ENCODE peak calls at places on chromosomes 16 and 17, in six cellular contexts. H is hepatic stellate cell; E is tibial nerve; Z is NCI-H460; X is naive thymus-derived CD8-positive, alpha-beta T cell; C is KG1. Y is an unnamed sample.

GRCh38 chr16:11909653-11910551 is 5.9 kb downstream of the GSPT1 start:
- DNase-seq in Z (no peak), H (no peak), C (no peak), E (no peak), X (no peak), Y (no peak)

GRCh38 chr17:5000237-5000639 is 2.5 kb downstream of the KIF1C start:
- DNase-seq in Z (no peak), E (peak), H (peak), C (no peak), X (no peak), Y (no peak)

GRCh38 chr17:40327244-40327666 is 18.3 kb downstream of the RARA start:
- DNase-seq in X (no peak), C (no peak), Z (no peak), E (no peak), H (no peak), Y (no peak)

GRCh38 chr16:81938331-81939163 is 72.7 kb downstream of the SDR42E1 start:
- DNase-seq in C (no peak), Z (no peak), X (no peak), E (no peak), H (no peak), Y (no peak)

GRCh38 chr17:79607941-79608728 is 2.7 kb downstream of the RBFOX3 start:
- DNase-seq in X (no peak), C (no peak), E (no peak), Z (peak), H (peak), Y (no peak)

GRCh38 chr17:64061157-64061898 is 40.9 kb upstream of the ICAM2 start:
- DNase-seq in X (no peak), C (no peak), H (no peak), E (no peak), Z (no peak), Y (no peak)

GRCh38 chr16:12083625-12084024 is 107.1 kb downstream of the SNX29 start:
- DNase-seq in E (no peak), X (no peak), Z (no peak), C (no peak), H (no peak), Y (no peak)

GRCh38 chr16:75244844-75245758 is 6.3 kb downstream of the BCAR1 start:
- DNase-seq in E (peak), X (no peak), H (peak), Z (no peak), C (no peak), Y (no peak)

GRCh38 chr16:11201498-11202259 is 54.3 kb downstream of the SOCS1 start:
- DNase-seq in E (no peak), Z (no peak), C (no peak), X (no peak), H (peak), Y (no peak)

GRCh38 chr17:81132770-81133723 is 32.3 kb upstream of the PVALEF start:
- DNase-seq in C (no peak), Z (no peak), X (no peak), H (no peak), E (no peak), Y (no peak)

GRCh38 chr16:4891886-4892216 is 44.6 kb downstream of the UBN1 start:
- DNase-seq in E (no peak), C (no peak), H (no peak), X (no peak), Z (no peak), Y (no peak)

GRCh38 chr17:43936434-43936833 is 5.8 kb downstream of the PPY start:
- DNase-seq in H (no peak), C (no peak), X (no peak), Z (no peak), E (no peak), Y (no peak)

GRCh38 chr17:74243013-74243755 is 29.8 kb downstream of the TTYH2 start:
- DNase-seq in Z (no peak), C (no peak), E (no peak), H (no peak), X (no peak), Y (no peak)

GRCh38 chr16:77433146-77433545 is 1.7 kb downstream of the ADAMTS18 start:
- DNase-seq in C (no peak), E (no peak), X (no peak), Z (no peak), H (no peak), Y (no peak)

GRCh38 chr17:8332688-8333087 is 7.0 kb upstream of the ODF4 start:
- DNase-seq in E (no peak), H (no peak), X (no peak), Z (no peak), C (no peak), Y (no peak)

GRCh38 chr16:89150090-89150835 is 21.3 kb upstream of the CDH15 start:
- DNase-seq in E (no peak), Z (no peak), X (no peak), H (no peak), C (no peak), Y (no peak)

GRCh38 chr17:7559307-7560171 is 989 bp downstream of the TNFSF13 start:
- DNase-seq in Z (no peak), X (no peak), E (no peak), H (no peak), C (no peak), Y (no peak)

GRCh38 chr17:57482657-57483056 is 226.3 kb downstream of the MSI2 start:
- DNase-seq in Z (no peak), H (no peak), X (no peak), E (no peak), C (no peak), Y (no peak)

GRCh38 chr16:10297341-10298006 is 88.4 kb upstream of the ATF7IP2 start:
- DNase-seq in E (no peak), X (no peak), Z (no peak), H (no peak), C (no peak), Y (no peak)

GRCh38 chr16:88977028-88977844 is at the start of gene CBFA2T3:
- DNase-seq in C (peak), Z (no peak), X (no peak), E (peak), H (no peak), Y (no peak)

GRCh38 chr17:50687200-50688066 is 20.3 kb downstream of the ANKRD40 start:
- DNase-seq in Z (no peak), X (no peak), E (no peak), H (no peak), C (no peak), Y (no peak)

GRCh38 chr16:17358846-17359245 is 111.9 kb downstream of the XYLT1 start:
- DNase-seq in Z (no peak), X (no peak), C (no peak), H (peak), E (no peak), Y (no peak)

GRCh38 chr17:75816693-75817092 is 27.5 kb downstream of the UNC13D start:
- DNase-seq in C (no peak), E (no peak), Z (no peak), X (no peak), H (no peak), Y (no peak)

GRCh38 chr16:55444754-55445485 is 34.1 kb upstream of the MMP2 start:
- DNase-seq in H (no peak), X (no peak), E (no peak), Z (no peak), C (no peak), Y (no peak)

GRCh38 chr17:45287526-45288264 is 25.8 kb upstream of the SPATA32 start:
- DNase-seq in H (no peak), E (no peak), Z (no peak), C (no peak), X (no peak), Y (no peak)

GRCh38 chr16:82061861-82062525 is 26.9 kb downstream of the HSD17B2 start:
- DNase-seq in Z (peak), H (peak), X (no peak), E (no peak), C (no peak), Y (no peak)